ENCODE peak calls at places on chromosomes 2 and 18, in eight cellular contexts. M, W, D, G, R, L, Z and V are unnamed samples.

GRCh38 chr2:237900891-237901831 is 41.7 kb downstream of the RAMP1 start:
- DNase-seq in Z (no peak), W (no peak), R (no peak), M (no peak), D (no peak), L (no peak), G (no peak), V (no peak)

GRCh38 chr2:2647156-2647555 is 316.1 kb upstream of the MYT1L start:
- DNase-seq in G (no peak), Z (no peak), R (no peak), M (no peak), D (no peak), W (no peak), L (no peak), V (no peak)

GRCh38 chr2:126990200-126990599 is 91.5 kb downstream of the TEX51 start:
- DNase-seq in L (no peak), Z (no peak), W (no peak), M (no peak), R (no peak), D (no peak), G (no peak), V (no peak)

GRCh38 chr2:230865324-230865765 is 603 bp downstream of the ITM2C start:
- DNase-seq in D (no peak), R (no peak), G (no peak), M (no peak), L (no peak), W (no peak), Z (no peak), V (no peak)

GRCh38 chr18:28541276-28541930 is 364.5 kb upstream of the CDH2 start:
- DNase-seq in G (no peak), D (no peak), L (no peak), Z (no peak), W (no peak), M (no peak), R (no peak), V (no peak)

GRCh38 chr2:178117725-178118124 is 5.5 kb downstream of the RBM45 start:
- DNase-seq in M (no peak), D (no peak), R (no peak), L (no peak), G (no peak), W (no peak), Z (no peak), V (no peak)

GRCh38 chr18:8431036-8431435 is 178.2 kb upstream of the RAB12 start:
- DNase-seq in Z (no peak), G (no peak), W (no peak), L (no peak), R (no peak), M (no peak), D (no peak), V (no peak)

GRCh38 chr2:2660789-2661355 is 329.8 kb upstream of the MYT1L start:
- DNase-seq in Z (no peak), W (no peak), M (no peak), D (no peak), L (no peak), R (no peak), G (no peak), V (no peak)

GRCh38 chr2:183105402-183106134 is 18.7 kb upstream of the NUP35 start:
- DNase-seq in W (no peak), D (peak), R (no peak), Z (no peak), G (no peak), M (no peak), L (no peak), V (no peak)

GRCh38 chr18:61583548-61583947 is 250.3 kb downstream of the CDH20 start:
- DNase-seq in M (no peak), Z (no peak), W (no peak), L (no peak), R (no peak), G (no peak), D (no peak), V (no peak)

GRCh38 chr18:47968721-47969120 is 38.3 kb upstream of the SMAD2 start:
- DNase-seq in Z (no peak), D (no peak), W (no peak), R (no peak), G (no peak), L (no peak), M (no peak), V (no peak)

GRCh38 chr2:19936979-19937378 is 35.2 kb upstream of the TTC32 start:
- DNase-seq in L (no peak), R (no peak), Z (no peak), W (no peak), G (no peak), M (no peak), D (no peak), V (no peak)

GRCh38 chr2:64839844-64840243 is 149.4 kb upstream of the SLC1A4 start:
- DNase-seq in R (no peak), M (peak), D (peak), G (no peak), L (no peak), W (no peak), Z (no peak), V (no peak)

GRCh38 chr2:191844706-191845105 is 2.2 kb downstream of the CAVIN2 start:
- DNase-seq in M (no peak), G (no peak), R (no peak), Z (no peak), W (no peak), D (peak), L (no peak), V (no peak)